ENCODE peak calls at places on chromosomes 16 and 17, in ten cellular contexts. Q, L, R, A, B, N, I, V, H and G are unnamed samples.

GRCh38 chr17:80501739-80502577 is 25.6 kb upstream of the NPTX1 start:
- DNase-seq in Q (no peak), L (no peak), R (no peak), A (no peak), B (no peak), N (no peak), I (no peak), V (no peak), H (no peak), G (peak)

GRCh38 chr16:68907297-68907999 is 64.1 kb downstream of the TANGO6 start:
- DNase-seq in Q (no peak), L (no peak), R (no peak), A (no peak), B (no peak), N (no peak), I (no peak), V (no peak), H (no peak), G (no peak)

GRCh38 chr17:82081966-82082365 is 16.1 kb downstream of the FASN start:
- DNase-seq in Q (no peak), L (no peak), R (no peak), A (no peak), B (no peak), N (no peak), I (no peak), V (no peak), H (no peak), G (no peak)

GRCh38 chr16:67244387-67245188 is 2.7 kb downstream of the FHOD1 start:
- DNase-seq in Q (peak), L (peak), R (peak), A (peak), B (peak), N (peak), I (no peak), V (peak), H (peak), G (no peak)

GRCh38 chr16:73068546-73069401 is 20.8 kb upstream of the ZFHX3 start:
- DNase-seq in Q (peak), L (peak), R (peak), A (no peak), B (peak), N (no peak), I (peak), V (no peak), H (peak), G (no peak)

GRCh38 chr17:49003557-49004511 is 6.6 kb downstream of the IGF2BP1 start:
- DNase-seq in Q (no peak), L (no peak), R (no peak), A (no peak), B (no peak), N (no peak), I (no peak), V (peak), H (peak), G (no peak)

GRCh38 chr17:69473801-69474170 is 59.3 kb downstream of the MAP2K6 start:
- DNase-seq in Q (no peak), L (no peak), R (no peak), A (no peak), B (no peak), N (no peak), I (no peak), V (no peak), H (peak), G (no peak)

GRCh38 chr16:10906914-10907756 is 30.1 kb downstream of the CIITA start:
- DNase-seq in Q (no peak), L (no peak), R (no peak), A (no peak), B (peak), N (no peak), I (no peak), V (no peak), H (no peak), G (no peak)

GRCh38 chr16:2150418-2151187 is 2.2 kb downstream of the RAB26 start:
- DNase-seq in Q (peak), L (no peak), R (peak), A (no peak), B (no peak), N (no peak), I (no peak), V (no peak), H (no peak), G (no peak)

GRCh38 chr17:8857919-8858318 is 9.6 kb downstream of the PIK3R6 start:
- DNase-seq in Q (peak), L (no peak), R (no peak), A (peak), B (no peak), N (no peak), I (no peak), V (peak), H (peak), G (no peak)

GRCh38 chr17:32551186-32551955 is 64.6 kb downstream of the CDK5R1 start:
- DNase-seq in Q (peak), L (no peak), R (no peak), A (peak), B (no peak), N (no peak), I (no peak), V (peak), H (peak), G (no peak)